ENCODE peak calls at places on chromosomes 6 and 20, in eight cellular contexts. One of them, this sample, is unnamed. For H3K27me3 and H3K9me3, the result is how much of the 10 kb centered on the place peaks cover.

GRCh38 chr20:5535211-5535756 is 214.9 kb upstream of the SHLD1 start:
- DNase-seq in left ventricle myocardium inferior: no peak
- DNase-seq in Caco-2: peak
- DNase-seq in CD8-positive, alpha-beta T cell: no peak
- DNase-seq in AG04450: peak
- DNase-seq in left lung: no peak
- DNase-seq in iPS DF 6.9: no peak
- DNase-seq in fibroblast of lung: peak
- DNase-seq in this sample: peak

GRCh38 chr6:164246082-164246481 is 831.6 kb downstream of the QKI start:
- DNase-seq in fibroblast of lung: no peak
- DNase-seq in AG04450: no peak
- DNase-seq in iPS DF 6.9: no peak
- DNase-seq in Caco-2: no peak
- DNase-seq in left lung: no peak
- DNase-seq in left ventricle myocardium inferior: no peak
- DNase-seq in CD8-positive, alpha-beta T cell: no peak
- DNase-seq in this sample: no peak

GRCh38 chr6:158697798-158698197 is 47.9 kb downstream of the SYTL3 start:
- DNase-seq in CD8-positive, alpha-beta T cell: no peak
- DNase-seq in fibroblast of lung: no peak
- DNase-seq in left lung: no peak
- DNase-seq in AG04450: no peak
- DNase-seq in iPS DF 6.9: no peak
- DNase-seq in Caco-2: no peak
- DNase-seq in left ventricle myocardium inferior: no peak
- DNase-seq in this sample: no peak

GRCh38 chr20:50224553-50225255 is 34.1 kb downstream of the CEBPB start:
- DNase-seq in left ventricle myocardium inferior: peak
- DNase-seq in left lung: no peak
- DNase-seq in CD8-positive, alpha-beta T cell: no peak
- DNase-seq in AG04450: peak
- DNase-seq in Caco-2: peak
- DNase-seq in fibroblast of lung: peak
- DNase-seq in iPS DF 6.9: no peak
- DNase-seq in this sample: peak

GRCh38 chr20:1674990-1675389 is 17.4 kb upstream of the SIRPG start:
- DNase-seq in CD8-positive, alpha-beta T cell: no peak
- DNase-seq in iPS DF 6.9: no peak
- DNase-seq in fibroblast of lung: no peak
- DNase-seq in left ventricle myocardium inferior: no peak
- DNase-seq in AG04450: no peak
- DNase-seq in left lung: no peak
- DNase-seq in Caco-2: no peak
- DNase-seq in this sample: no peak

GRCh38 chr6:141677598-141678211 is 455.0 kb upstream of the GJE1 start:
- DNase-seq in AG04450: no peak
- DNase-seq in left lung: no peak
- DNase-seq in CD8-positive, alpha-beta T cell: no peak
- DNase-seq in iPS DF 6.9: no peak
- DNase-seq in left ventricle myocardium inferior: no peak
- DNase-seq in fibroblast of lung: peak
- DNase-seq in Caco-2: peak
- DNase-seq in this sample: no peak

GRCh38 chr6:157436200-157436943 is 55.4 kb downstream of the ZDHHC14 start:
- DNase-seq in Caco-2: no peak
- DNase-seq in left ventricle myocardium inferior: no peak
- DNase-seq in fibroblast of lung: no peak
- DNase-seq in iPS DF 6.9: no peak
- DNase-seq in CD8-positive, alpha-beta T cell: no peak
- DNase-seq in left lung: no peak
- DNase-seq in AG04450: no peak
- DNase-seq in this sample: no peak

GRCh38 chr20:44069203-44069931 is 117.6 kb downstream of the JPH2 start:
- DNase-seq in iPS DF 6.9: no peak
- DNase-seq in CD8-positive, alpha-beta T cell: peak
- DNase-seq in left lung: peak
- DNase-seq in left ventricle myocardium inferior: no peak
- DNase-seq in AG04450: no peak
- DNase-seq in Caco-2: no peak
- DNase-seq in fibroblast of lung: peak
- DNase-seq in this sample: no peak

GRCh38 chr20:31595654-31596411 is 9.3 kb upstream of the ID1 start:
- DNase-seq in left ventricle myocardium inferior: peak
- DNase-seq in fibroblast of lung: peak
- DNase-seq in CD8-positive, alpha-beta T cell: no peak
- DNase-seq in AG04450: peak
- DNase-seq in iPS DF 6.9: no peak
- DNase-seq in Caco-2: peak
- DNase-seq in left lung: peak
- DNase-seq in this sample: peak

GRCh38 chr20:61874421-61875068 is 191.1 kb downstream of the TAF4 start:
- DNase-seq in Caco-2: peak
- DNase-seq in iPS DF 6.9: no peak
- DNase-seq in AG04450: no peak
- DNase-seq in left lung: peak
- DNase-seq in CD8-positive, alpha-beta T cell: no peak
- DNase-seq in left ventricle myocardium inferior: peak
- DNase-seq in fibroblast of lung: peak
- DNase-seq in this sample: peak

GRCh38 chr20:3510110-3510509 is 39.3 kb downstream of the ATRN start:
- DNase-seq in left lung: no peak
- DNase-seq in Caco-2: peak
- DNase-seq in fibroblast of lung: peak
- DNase-seq in AG04450: no peak
- DNase-seq in iPS DF 6.9: no peak
- DNase-seq in CD8-positive, alpha-beta T cell: no peak
- DNase-seq in left ventricle myocardium inferior: no peak
- DNase-seq in this sample: no peak

GRCh38 chr20:1885940-1886693 is 9.1 kb upstream of the SIRPA start:
- DNase-seq in Caco-2: no peak
- DNase-seq in AG04450: no peak
- DNase-seq in fibroblast of lung: no peak
- DNase-seq in CD8-positive, alpha-beta T cell: no peak
- DNase-seq in left lung: peak
- DNase-seq in left ventricle myocardium inferior: no peak
- DNase-seq in iPS DF 6.9: no peak
- DNase-seq in this sample: no peak

GRCh38 chr6:72703093-72703492 is 81.2 kb downstream of the KCNQ5 start:
- DNase-seq in CD8-positive, alpha-beta T cell: no peak
- DNase-seq in iPS DF 6.9: no peak
- DNase-seq in AG04450: no peak
- DNase-seq in Caco-2: no peak
- DNase-seq in fibroblast of lung: no peak
- DNase-seq in left ventricle myocardium inferior: no peak
- DNase-seq in left lung: no peak
- DNase-seq in this sample: no peak
- H3K27me3 ChIP-seq in CD8-positive, alpha-beta T cell: under half
- H3K27me3 ChIP-seq in iPS DF 6.9: under half
- H3K27me3 ChIP-seq in AG04450: under half
- H3K27me3 ChIP-seq in Caco-2: under half
- H3K27me3 ChIP-seq in fibroblast of lung: under half
- H3K27me3 ChIP-seq in left ventricle myocardium inferior: under half
- H3K27me3 ChIP-seq in left lung: under half
- H3K27me3 ChIP-seq in this sample: under half

GRCh38 chr6:148509789-148510581 is 167.3 kb downstream of the SASH1 start:
- DNase-seq in left lung: no peak
- DNase-seq in AG04450: peak
- DNase-seq in fibroblast of lung: peak
- DNase-seq in Caco-2: no peak
- DNase-seq in iPS DF 6.9: no peak
- DNase-seq in CD8-positive, alpha-beta T cell: no peak
- DNase-seq in left ventricle myocardium inferior: peak
- DNase-seq in this sample: peak
- H3K4me3 ChIP-seq in left lung: peak
- H3K4me3 ChIP-seq in AG04450: peak
- H3K4me3 ChIP-seq in fibroblast of lung: peak
- H3K4me3 ChIP-seq in Caco-2: no peak
- H3K4me3 ChIP-seq in iPS DF 6.9: no peak
- H3K4me3 ChIP-seq in CD8-positive, alpha-beta T cell: no peak
- H3K4me3 ChIP-seq in left ventricle myocardium inferior: peak
- H3K4me3 ChIP-seq in this sample: peak

DNA sequence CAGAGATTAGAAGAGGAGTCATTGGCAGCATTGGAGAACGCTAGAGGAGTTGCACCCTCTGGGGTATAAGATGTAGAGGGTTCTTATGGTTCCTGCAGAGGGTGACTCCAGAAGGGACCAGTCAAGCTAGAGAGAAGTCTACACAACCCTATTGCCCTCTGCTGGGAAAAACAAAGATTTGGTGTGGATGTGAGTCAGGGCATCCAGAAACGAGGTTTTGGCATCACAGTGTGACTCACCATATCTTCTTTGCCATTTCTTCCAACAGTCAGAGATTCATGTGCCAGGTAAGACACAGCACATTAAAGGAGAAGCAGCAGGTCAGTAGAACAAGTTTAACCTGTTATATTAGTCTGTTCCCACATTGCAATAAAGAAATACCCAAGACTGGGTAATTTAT is 598.8 kb downstream of the MAFB start:
- DNase-seq in AG04450: no peak
- DNase-seq in Caco-2: no peak
- DNase-seq in left ventricle myocardium inferior: no peak
- DNase-seq in iPS DF 6.9: no peak
- DNase-seq in left lung: no peak
- DNase-seq in fibroblast of lung: no peak
- DNase-seq in CD8-positive, alpha-beta T cell: no peak
- DNase-seq in this sample: peak
- H3K9me3 ChIP-seq in AG04450: under half
- H3K9me3 ChIP-seq in Caco-2: under half
- H3K9me3 ChIP-seq in left ventricle myocardium inferior: under half
- H3K9me3 ChIP-seq in iPS DF 6.9: under half
- H3K9me3 ChIP-seq in left lung: under half
- H3K9me3 ChIP-seq in fibroblast of lung: under half
- H3K9me3 ChIP-seq in CD8-positive, alpha-beta T cell: under half
- H3K9me3 ChIP-seq in this sample: under half

DNA sequence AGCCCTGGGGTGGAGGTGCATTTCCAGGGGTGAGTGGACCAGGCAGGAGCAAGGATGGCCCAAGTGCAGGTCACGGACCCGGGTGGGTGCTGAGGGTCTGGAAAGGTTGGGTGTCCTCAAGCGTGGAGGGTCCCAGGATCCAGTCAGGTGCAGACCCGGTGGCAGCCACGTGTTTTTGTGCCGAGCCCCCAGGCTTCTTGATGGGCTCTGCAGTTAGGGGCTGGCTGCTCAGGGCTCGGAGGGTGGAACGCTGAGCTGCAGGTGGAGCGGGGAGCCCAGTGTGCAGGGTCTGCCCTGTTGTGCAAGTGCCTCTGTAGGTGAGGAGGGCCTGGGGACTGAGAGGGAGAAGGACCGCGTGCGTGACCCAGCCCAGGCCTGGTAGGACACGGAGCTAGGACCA is 70.9 kb upstream of the HLA-E start:
- DNase-seq in CD8-positive, alpha-beta T cell: no peak
- DNase-seq in AG04450: no peak
- DNase-seq in left ventricle myocardium inferior: no peak
- DNase-seq in iPS DF 6.9: no peak
- DNase-seq in left lung: no peak
- DNase-seq in fibroblast of lung: no peak
- DNase-seq in Caco-2: no peak
- DNase-seq in this sample: no peak
- H3K27me3 ChIP-seq in CD8-positive, alpha-beta T cell: under half
- H3K27me3 ChIP-seq in AG04450: under half
- H3K27me3 ChIP-seq in left ventricle myocardium inferior: half or more
- H3K27me3 ChIP-seq in iPS DF 6.9: under half
- H3K27me3 ChIP-seq in left lung: under half
- H3K27me3 ChIP-seq in fibroblast of lung: under half
- H3K27me3 ChIP-seq in Caco-2: under half
- H3K27me3 ChIP-seq in this sample: under half

GRCh38 chr6:328184-328670 is 35.9 kb downstream of the DUSP22 start:
- DNase-seq in AG04450: peak
- DNase-seq in iPS DF 6.9: no peak
- DNase-seq in CD8-positive, alpha-beta T cell: no peak
- DNase-seq in fibroblast of lung: peak
- DNase-seq in left ventricle myocardium inferior: no peak
- DNase-seq in left lung: no peak
- DNase-seq in Caco-2: no peak
- DNase-seq in this sample: peak
- H3K4me3 ChIP-seq in AG04450: peak
- H3K4me3 ChIP-seq in iPS DF 6.9: no peak
- H3K4me3 ChIP-seq in CD8-positive, alpha-beta T cell: no peak
- H3K4me3 ChIP-seq in fibroblast of lung: no peak
- H3K4me3 ChIP-seq in left ventricle myocardium inferior: peak
- H3K4me3 ChIP-seq in left lung: no peak
- H3K4me3 ChIP-seq in Caco-2: no peak
- H3K4me3 ChIP-seq in this sample: no peak

GRCh38 chr20:53009979-53010735 is 38.0 kb downstream of the TSHZ2 start:
- DNase-seq in left lung: no peak
- DNase-seq in AG04450: no peak
- DNase-seq in fibroblast of lung: no peak
- DNase-seq in CD8-positive, alpha-beta T cell: no peak
- DNase-seq in left ventricle myocardium inferior: no peak
- DNase-seq in iPS DF 6.9: no peak
- DNase-seq in Caco-2: no peak
- DNase-seq in this sample: no peak
- H3K9me3 ChIP-seq in left lung: under half
- H3K9me3 ChIP-seq in AG04450: under half
- H3K9me3 ChIP-seq in fibroblast of lung: under half
- H3K9me3 ChIP-seq in CD8-positive, alpha-beta T cell: under half
- H3K9me3 ChIP-seq in left ventricle myocardium inferior: under half
- H3K9me3 ChIP-seq in iPS DF 6.9: under half
- H3K9me3 ChIP-seq in Caco-2: under half
- H3K9me3 ChIP-seq in this sample: under half